ENCODE peak calls at places on chromosome 21, in seven cellular contexts. One of them, this sample, is unnamed.

GRCh38 chr21:45983981-45984551 is 2.5 kb downstream of the COL6A1 start:
- DNase-seq in fibroblast of lung: no peak
- DNase-seq in tibial nerve: no peak
- DNase-seq in breast epithelium: peak; percentile 50
- DNase-seq in dorsolateral prefrontal cortex: no peak
- DNase-seq in PC-3: peak; percentile 65
- DNase-seq in AG04450: no peak
- DNase-seq in this sample: peak; percentile 82

GRCh38 chr21:36079010-36079649 is 9.3 kb downstream of the CBR1 start:
- DNase-seq in fibroblast of lung: no peak
- DNase-seq in tibial nerve: no peak
- DNase-seq in breast epithelium: no peak
- DNase-seq in dorsolateral prefrontal cortex: no peak
- DNase-seq in PC-3: no peak
- DNase-seq in AG04450: no peak
- DNase-seq in this sample: no peak

GRCh38 chr21:46604975-46605758 is at the start of gene S100B:
- DNase-seq in fibroblast of lung: peak; percentile 26
- DNase-seq in tibial nerve: peak; percentile 56
- DNase-seq in breast epithelium: no peak
- DNase-seq in dorsolateral prefrontal cortex: peak; percentile 88
- DNase-seq in PC-3: no peak
- DNase-seq in AG04450: no peak
- DNase-seq in this sample: no peak

GRCh38 chr21:34613679-34614442 is 1.1 kb downstream of the RCAN1 start:
- DNase-seq in fibroblast of lung: peak; percentile 25
- DNase-seq in tibial nerve: no peak
- DNase-seq in breast epithelium: no peak
- DNase-seq in dorsolateral prefrontal cortex: peak; percentile 25
- DNase-seq in PC-3: peak; percentile 42
- DNase-seq in AG04450: no peak
- DNase-seq in this sample: no peak

GRCh38 chr21:17436626-17437111 is 76.2 kb upstream of the CXADR start:
- DNase-seq in fibroblast of lung: no peak
- DNase-seq in tibial nerve: no peak
- DNase-seq in breast epithelium: no peak
- DNase-seq in dorsolateral prefrontal cortex: no peak
- DNase-seq in PC-3: no peak
- DNase-seq in AG04450: no peak
- DNase-seq in this sample: no peak

GRCh38 chr21:45543710-45544448 is 1.6 kb upstream of the SLC19A1 start:
- DNase-seq in fibroblast of lung: no peak
- DNase-seq in tibial nerve: no peak
- DNase-seq in breast epithelium: peak; percentile 43
- DNase-seq in dorsolateral prefrontal cortex: peak; percentile 25
- DNase-seq in PC-3: no peak
- DNase-seq in AG04450: no peak
- DNase-seq in this sample: peak; percentile 72

GRCh38 chr21:29017639-29018237 is 1.4 kb downstream of the RWDD2B start:
- DNase-seq in fibroblast of lung: no peak
- DNase-seq in tibial nerve: no peak
- DNase-seq in breast epithelium: no peak
- DNase-seq in dorsolateral prefrontal cortex: no peak
- DNase-seq in PC-3: no peak
- DNase-seq in AG04450: no peak
- DNase-seq in this sample: no peak

GRCh38 chr21:37263827-37264226 is 3.3 kb downstream of the VPS26C start:
- DNase-seq in fibroblast of lung: peak; percentile 56
- DNase-seq in tibial nerve: no peak
- DNase-seq in breast epithelium: no peak
- DNase-seq in dorsolateral prefrontal cortex: no peak
- DNase-seq in PC-3: no peak
- DNase-seq in AG04450: no peak
- DNase-seq in this sample: no peak

GRCh38 chr21:41601573-41602371 is 93.8 kb upstream of the TMPRSS2 start:
- DNase-seq in fibroblast of lung: peak; percentile 42
- DNase-seq in tibial nerve: no peak
- DNase-seq in breast epithelium: peak; percentile 45
- DNase-seq in dorsolateral prefrontal cortex: no peak
- DNase-seq in PC-3: peak; percentile 42
- DNase-seq in AG04450: no peak
- DNase-seq in this sample: peak; percentile 56

GRCh38 chr21:43728467-43729390 is 9.8 kb downstream of the PDXK start:
- DNase-seq in fibroblast of lung: peak; percentile 99
- DNase-seq in tibial nerve: peak; percentile 94
- DNase-seq in breast epithelium: peak; percentile 90
- DNase-seq in dorsolateral prefrontal cortex: peak; percentile 96
- DNase-seq in PC-3: peak; percentile 92
- DNase-seq in AG04450: peak; percentile 97
- DNase-seq in this sample: peak; percentile 96
- TF ChIP-seq CTCF in fibroblast of lung: peak; percentile 19
- TF ChIP-seq CTCF in tibial nerve: peak; percentile 37
- TF ChIP-seq CTCF in breast epithelium: no peak
- TF ChIP-seq CTCF in dorsolateral prefrontal cortex: peak; percentile 39
- TF ChIP-seq CTCF in PC-3: no peak
- TF ChIP-seq CTCF in AG04450: no peak
- TF ChIP-seq CTCF in this sample: no peak

DNA sequence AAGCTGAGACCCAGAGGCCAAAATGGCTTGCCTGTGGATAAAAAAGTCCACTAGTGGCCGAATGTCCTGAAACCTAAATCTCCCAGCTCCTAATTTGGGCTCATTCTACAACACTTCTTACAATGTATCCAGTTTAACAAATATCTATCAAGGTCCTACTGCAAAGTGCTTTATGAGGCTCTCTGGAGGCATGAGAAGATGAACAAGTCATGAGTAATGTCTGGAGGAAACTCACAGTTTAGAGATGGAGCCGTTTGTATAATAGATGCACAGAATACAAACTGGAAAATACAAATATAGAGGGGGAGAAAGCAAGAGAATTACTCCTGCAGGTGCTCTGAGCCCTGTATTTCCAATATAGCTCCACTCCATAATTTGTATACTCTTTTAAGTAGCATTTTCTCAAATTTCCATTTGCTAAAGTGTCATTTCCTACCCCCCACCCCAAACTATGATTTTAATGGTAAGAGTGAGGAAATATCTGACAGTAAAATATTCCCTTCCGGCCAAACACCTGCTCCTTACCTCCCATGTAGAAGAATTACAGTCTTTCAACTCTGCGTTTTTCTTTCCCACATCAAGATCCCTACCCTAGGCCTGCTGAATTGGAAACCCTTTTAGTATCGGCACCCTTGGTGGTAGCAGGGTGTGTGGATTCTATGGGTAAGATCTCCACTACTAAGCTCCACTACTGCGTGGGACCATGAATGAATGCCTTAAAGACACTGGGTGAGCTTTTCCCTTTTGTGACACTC is 3.3 kb upstream of the ADAMTS5 start:
- DNase-seq in fibroblast of lung: no peak
- DNase-seq in tibial nerve: no peak
- DNase-seq in breast epithelium: no peak
- DNase-seq in dorsolateral prefrontal cortex: no peak
- DNase-seq in PC-3: peak; percentile 4
- DNase-seq in AG04450: no peak
- DNase-seq in this sample: no peak
- H3K27me3 ChIP-seq in fibroblast of lung: no peaks in the 10 kb centered on the region
- H3K27me3 ChIP-seq in tibial nerve: peaks cover 16% of the 10 kb centered on the region
- H3K27me3 ChIP-seq in breast epithelium: peaks cover 17% of the 10 kb centered on the region
- H3K27me3 ChIP-seq in dorsolateral prefrontal cortex: no peaks in the 10 kb centered on the region
- H3K27me3 ChIP-seq in PC-3: peaks cover 21% of the 10 kb centered on the region
- H3K27me3 ChIP-seq in AG04450: no peaks in the 10 kb centered on the region
- H3K27me3 ChIP-seq in this sample: peaks cover 34% of the 10 kb centered on the region

GRCh38 chr21:32135401-32136363 is 143.2 kb downstream of the MIS18A start:
- DNase-seq in fibroblast of lung: peak; percentile 57
- DNase-seq in tibial nerve: no peak
- DNase-seq in breast epithelium: no peak
- DNase-seq in dorsolateral prefrontal cortex: peak; percentile 81
- DNase-seq in PC-3: no peak
- DNase-seq in AG04450: no peak
- DNase-seq in this sample: no peak
- TF ChIP-seq CTCF in fibroblast of lung: no peak
- TF ChIP-seq CTCF in tibial nerve: no peak
- TF ChIP-seq CTCF in breast epithelium: no peak
- TF ChIP-seq CTCF in dorsolateral prefrontal cortex: no peak
- TF ChIP-seq CTCF in PC-3: no peak
- TF ChIP-seq CTCF in AG04450: no peak
- TF ChIP-seq CTCF in this sample: no peak

GRCh38 chr21:42654179-42654912 is 925 bp downstream of the PDE9A start:
- DNase-seq in fibroblast of lung: no peak
- DNase-seq in tibial nerve: no peak
- DNase-seq in breast epithelium: no peak
- DNase-seq in dorsolateral prefrontal cortex: no peak
- DNase-seq in PC-3: no peak
- DNase-seq in AG04450: no peak
- DNase-seq in this sample: no peak

GRCh38 chr21:42654913-42655796 is 1.7 kb downstream of the PDE9A start:
- DNase-seq in fibroblast of lung: no peak
- DNase-seq in tibial nerve: no peak
- DNase-seq in breast epithelium: no peak
- DNase-seq in dorsolateral prefrontal cortex: no peak
- DNase-seq in PC-3: no peak
- DNase-seq in AG04450: no peak
- DNase-seq in this sample: no peak

GRCh38 chr21:42656872-42657271 is 3.5 kb downstream of the PDE9A start:
- DNase-seq in fibroblast of lung: no peak
- DNase-seq in tibial nerve: no peak
- DNase-seq in breast epithelium: no peak
- DNase-seq in dorsolateral prefrontal cortex: no peak
- DNase-seq in PC-3: no peak
- DNase-seq in AG04450: no peak
- DNase-seq in this sample: no peak

GRCh38 chr21:42657676-42658319 is 4.4 kb downstream of the PDE9A start:
- DNase-seq in fibroblast of lung: no peak
- DNase-seq in tibial nerve: no peak
- DNase-seq in breast epithelium: no peak
- DNase-seq in dorsolateral prefrontal cortex: no peak
- DNase-seq in PC-3: no peak
- DNase-seq in AG04450: no peak
- DNase-seq in this sample: no peak

GRCh38 chr21:42655797-42656770 is 2.7 kb downstream of the PDE9A start:
- DNase-seq in fibroblast of lung: no peak
- DNase-seq in tibial nerve: no peak
- DNase-seq in breast epithelium: no peak
- DNase-seq in dorsolateral prefrontal cortex: no peak
- DNase-seq in PC-3: peak; percentile 86
- DNase-seq in AG04450: no peak
- DNase-seq in this sample: no peak
- H3K27me3 ChIP-seq in fibroblast of lung: peaks cover 19% of the 10 kb centered on the region
- H3K27me3 ChIP-seq in tibial nerve: peaks cover 12% of the 10 kb centered on the region
- H3K27me3 ChIP-seq in breast epithelium: no peaks in the 10 kb centered on the region
- H3K27me3 ChIP-seq in dorsolateral prefrontal cortex: no peaks in the 10 kb centered on the region
- H3K27me3 ChIP-seq in PC-3: peaks cover 80% of the 10 kb centered on the region
- H3K27me3 ChIP-seq in AG04450: peaks cover 50% of the 10 kb centered on the region
- H3K27me3 ChIP-seq in this sample: peaks cover 47% of the 10 kb centered on the region

GRCh38 chr21:39184050-39184980 is 1.1 kb upstream of the PSMG1 start:
- DNase-seq in fibroblast of lung: no peak
- DNase-seq in tibial nerve: no peak
- DNase-seq in breast epithelium: no peak
- DNase-seq in dorsolateral prefrontal cortex: no peak
- DNase-seq in PC-3: peak; percentile 25
- DNase-seq in AG04450: no peak
- DNase-seq in this sample: no peak
- TF ChIP-seq CTCF in fibroblast of lung: no peak
- TF ChIP-seq CTCF in tibial nerve: no peak
- TF ChIP-seq CTCF in breast epithelium: no peak
- TF ChIP-seq CTCF in dorsolateral prefrontal cortex: no peak
- TF ChIP-seq CTCF in PC-3: no peak
- TF ChIP-seq CTCF in AG04450: no peak
- TF ChIP-seq CTCF in this sample: no peak

This sample was measured in suprapubic skin.